ENCODE peak calls at places on chromosomes 16 and 17, in six cellular contexts. X is left ventricle myocardium inferior, T is heart right ventricle, A is GM03348, J is NCI-H1092 treated with DMSO at 0.1 percent for 48 hours, V is NCI-H1105 treated with DMSO at 0.1 percent for 48 hours. Z is an unnamed sample.

GRCh38 chr17:17027442-17028058 is 14.7 kb upstream of the MPRIP start:
- DNase-seq in X (no peak), A (no peak), T (no peak), V (no peak), J (no peak), Z (no peak)

GRCh38 chr17:62869885-62870580 is 61.9 kb upstream of the MARCHF10 start:
- DNase-seq in T (no peak), J (peak), X (no peak), A (peak), V (peak), Z (no peak)

GRCh38 chr17:42548070-42548837 is 4.5 kb upstream of the HSD17B1 start:
- DNase-seq in T (peak), X (peak), J (peak), V (peak), A (no peak), Z (no peak)

GRCh38 chr16:21023509-21024202 is 123.1 kb downstream of the LYRM1 start:
- DNase-seq in J (no peak), V (no peak), A (no peak), T (peak), X (peak), Z (no peak)

GRCh38 chr16:14306485-14307058 is 235.5 kb downstream of the MRTFB start:
- DNase-seq in J (no peak), A (no peak), T (no peak), X (no peak), V (no peak), Z (no peak)

GRCh38 chr17:78759203-78759968 is 22.7 kb downstream of the CYTH1 start:
- DNase-seq in X (peak), A (no peak), T (peak), J (peak), V (peak), Z (no peak)

GRCh38 chr16:80940069-80940856 is 66.4 kb downstream of the CMC2 start:
- DNase-seq in J (no peak), T (no peak), V (no peak), A (no peak), X (no peak), Z (no peak)

GRCh38 chr16:31876955-31877828 is 3.6 kb downstream of the ZNF267 start:
- DNase-seq in V (no peak), A (peak), X (no peak), T (no peak), J (no peak), Z (no peak)

GRCh38 chr17:3026125-3026855 is 37.1 kb downstream of the OR1D5 start:
- DNase-seq in A (no peak), J (no peak), T (no peak), X (no peak), V (no peak), Z (no peak)

GRCh38 chr16:12317121-12317810 is 340.7 kb downstream of the SNX29 start:
- DNase-seq in T (no peak), A (no peak), X (no peak), J (no peak), V (no peak), Z (no peak)

GRCh38 chr17:76982408-76983074 is 114.3 kb downstream of the MGAT5B start:
- DNase-seq in X (no peak), J (no peak), T (no peak), V (no peak), A (no peak), Z (no peak)

GRCh38 chr16:21157632-21158031 is 842 bp upstream of the LDAF1 start:
- DNase-seq in T (no peak), A (no peak), V (no peak), J (no peak), X (no peak), Z (no peak)

GRCh38 chr16:84633622-84634021 is 14.7 kb upstream of the KLHL36 start:
- DNase-seq in J (peak), V (no peak), X (peak), T (peak), A (no peak), Z (peak)

GRCh38 chr17:80546267-80546666 is 1.6 kb downstream of the RPTOR start:
- DNase-seq in V (no peak), X (no peak), J (no peak), A (no peak), T (no peak), Z (no peak)

GRCh38 chr17:63697341-63698286 is 2.3 kb downstream of the LIMD2 start:
- DNase-seq in X (peak), J (no peak), A (peak), T (peak), V (peak), Z (no peak)

GRCh38 chr16:1884155-1884760 is 12.3 kb upstream of the MEIOB start:
- DNase-seq in X (no peak), A (no peak), J (no peak), T (no peak), V (peak), Z (no peak)

GRCh38 chr17:29874931-29875596 is 55.0 kb downstream of the SSH2 start:
- DNase-seq in V (no peak), T (no peak), J (no peak), A (no peak), X (no peak), Z (no peak)

GRCh38 chr17:1928976-1929375 is 96.2 kb downstream of the RTN4RL1 start:
- DNase-seq in X (peak), A (no peak), T (peak), J (no peak), V (no peak), Z (no peak)